ENCODE peak calls at places on chromosomes 12 and 14, in eight cellular contexts. V is tibial nerve, U is left lung, S is H9, I is cardiac muscle cell, O is left ventricle myocardium inferior, J is A549, Y is ascending aorta. E is an unnamed sample.

GRCh38 chr12:124727244-124727673 is 136.4 kb downstream of the SCARB1 start:
- DNase-seq in V (peak; percentile 61), U (peak; percentile 93), S (no peak), I (no peak), O (peak; percentile 72), J (no peak), Y (peak; percentile 66), E (no peak)

GRCh38 chr14:79596531-79596930 is 614.8 kb downstream of the DIO2 start:
- DNase-seq in V (no peak), U (no peak), S (no peak), I (no peak), O (no peak), J (peak; percentile 47), Y (no peak), E (no peak)

GRCh38 chr12:106135781-106136180 is 3.0 kb downstream of the NUAK1 start:
- DNase-seq in V (no peak), U (no peak), S (no peak), I (no peak), O (no peak), J (peak; percentile 43), Y (no peak), E (no peak)

GRCh38 chr14:64510825-64511679 is 6.5 kb downstream of the ZBTB1 start:
- DNase-seq in V (peak; percentile 93), U (no peak), S (peak; percentile 39), I (peak; percentile 81), O (no peak), J (peak; percentile 76), Y (no peak), E (peak; percentile 57)

GRCh38 chr12:117279606-117280005 is 81.8 kb downstream of the NOS1 start:
- DNase-seq in V (no peak), U (no peak), S (peak; percentile 93), I (no peak), O (no peak), J (no peak), Y (no peak), E (peak; percentile 68)

GRCh38 chr14:71248204-71248603 is 340.9 kb downstream of the PCNX1 start:
- DNase-seq in V (no peak), U (no peak), S (no peak), I (no peak), O (no peak), J (no peak), Y (no peak), E (no peak)

GRCh38 chr12:131093971-131094830 is 140.5 kb downstream of the ADGRD1 start:
- DNase-seq in V (no peak), U (peak; percentile 31), S (peak; percentile 24), I (no peak), O (no peak), J (no peak), Y (no peak), E (no peak)

GRCh38 chr12:105214670-105215375 is 21.2 kb downstream of the APPL2 start:
- DNase-seq in V (no peak), U (no peak), S (no peak), I (no peak), O (no peak), J (peak; percentile 33), Y (no peak), E (no peak)

GRCh38 chr12:95607642-95608041 is 56.4 kb upstream of the USP44 start:
- DNase-seq in V (no peak), U (no peak), S (no peak), I (no peak), O (no peak), J (no peak), Y (no peak), E (no peak)

GRCh38 chr14:79265366-79265765 is 945.9 kb downstream of the DIO2 start:
- DNase-seq in V (no peak), U (no peak), S (no peak), I (no peak), O (no peak), J (no peak), Y (no peak), E (no peak)

GRCh38 chr12:56993346-56993745 is 13.0 kb downstream of the ZBTB39 start:
- DNase-seq in V (no peak), U (no peak), S (peak; percentile 26), I (no peak), O (no peak), J (no peak), Y (no peak), E (no peak)

GRCh38 chr12:15276088-15276698 is 46.1 kb upstream of the PTPRO start:
- DNase-seq in V (peak; percentile 69), U (no peak), S (no peak), I (peak; percentile 52), O (no peak), J (peak; percentile 48), Y (no peak), E (peak; percentile 33)

GRCh38 chr14:68619805-68620574 is 172.9 kb downstream of the ZFP36L1 start:
- DNase-seq in V (peak; percentile 3), U (no peak), S (no peak), I (peak; percentile 83), O (peak; percentile 50), J (peak; percentile 42), Y (no peak), E (no peak)

DNA sequence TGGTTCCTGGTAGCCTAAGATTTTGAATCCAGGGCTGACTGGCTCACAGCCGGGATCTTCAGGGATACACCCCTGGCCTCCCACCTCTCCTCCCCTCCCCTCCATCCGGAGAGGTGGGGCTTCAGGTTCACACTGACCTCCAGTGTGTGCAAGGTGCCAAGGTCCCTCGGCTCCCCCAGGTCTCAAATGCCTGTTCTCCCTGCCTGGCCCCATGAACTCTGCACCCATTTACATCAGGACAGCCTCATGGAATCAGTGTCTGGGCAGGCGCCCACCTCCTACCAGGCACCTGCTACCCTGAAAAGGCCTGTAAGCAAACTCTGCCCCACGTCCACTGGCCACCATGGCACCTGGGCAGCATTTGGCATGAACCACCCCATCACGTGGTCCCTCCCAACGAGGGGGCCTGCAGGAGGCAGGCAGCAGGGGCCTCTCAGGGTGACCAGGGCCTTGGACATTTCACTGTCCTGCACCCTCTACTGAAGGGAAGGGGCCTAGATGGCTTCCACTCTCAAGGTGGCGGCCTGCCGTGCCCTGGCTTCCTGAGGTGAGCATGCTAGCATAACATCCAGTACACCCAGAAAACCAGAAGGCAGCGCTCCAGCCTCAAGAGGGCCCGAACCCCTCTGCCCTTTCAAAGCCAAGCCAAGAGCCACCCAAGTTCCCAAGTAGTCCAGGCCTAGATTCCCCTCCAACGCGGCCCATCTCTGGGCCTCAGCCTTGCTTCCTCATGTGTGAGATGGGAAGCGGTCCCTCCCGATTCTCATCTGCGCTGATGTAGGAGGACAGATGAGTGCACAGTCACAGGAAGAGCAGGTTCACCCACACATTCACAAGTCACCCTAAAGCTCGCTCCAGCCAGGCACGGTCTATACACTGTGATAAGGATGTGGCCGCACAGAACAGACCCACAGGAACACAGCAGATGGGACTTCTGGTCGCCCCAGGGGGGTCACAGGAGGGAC is 37.3 kb downstream of the CCDC85C start:
- DNase-seq in V (no peak), U (no peak), S (no peak), I (no peak), O (no peak), J (no peak), Y (no peak), E (no peak)
- H3K27ac ChIP-seq in V (no peak overlapping the region), U (no peak overlapping the region), S (no peak overlapping the region), I (no peak overlapping the region), O (peak overlapping the region; percentile 86), J (peak overlapping the region; percentile 92), Y (no peak overlapping the region), E (no peak overlapping the region)

GRCh38 chr14:76936483-76936882 is 92.0 kb downstream of the IRF2BPL start:
- DNase-seq in V (no peak), U (no peak), S (no peak), I (no peak), O (no peak), J (no peak), Y (no peak), E (no peak)
- H3K27ac ChIP-seq in V (no peak overlapping the region), U (no peak overlapping the region), S (no peak overlapping the region), I (no peak overlapping the region), O (peak overlapping the region; percentile 62), J (peak overlapping the region; percentile 65), Y (no peak overlapping the region), E (no peak overlapping the region)

GRCh38 chr12:111457577-111457976 is 51.9 kb downstream of the SH2B3 start:
- DNase-seq in V (no peak), U (no peak), S (no peak), I (no peak), O (no peak), J (no peak), Y (no peak), E (no peak)

GRCh38 chr12:111454716-111455447 is 49.2 kb downstream of the SH2B3 start:
- DNase-seq in V (no peak), U (no peak), S (no peak), I (no peak), O (no peak), J (no peak), Y (no peak), E (no peak)

GRCh38 chr12:111457071-111457470 is 51.3 kb downstream of the SH2B3 start:
- DNase-seq in V (no peak), U (no peak), S (no peak), I (no peak), O (no peak), J (no peak), Y (no peak), E (no peak)

GRCh38 chr12:111454311-111454710 is 48.6 kb downstream of the SH2B3 start:
- DNase-seq in V (no peak), U (no peak), S (no peak), I (no peak), O (no peak), J (no peak), Y (no peak), E (no peak)

DNA sequence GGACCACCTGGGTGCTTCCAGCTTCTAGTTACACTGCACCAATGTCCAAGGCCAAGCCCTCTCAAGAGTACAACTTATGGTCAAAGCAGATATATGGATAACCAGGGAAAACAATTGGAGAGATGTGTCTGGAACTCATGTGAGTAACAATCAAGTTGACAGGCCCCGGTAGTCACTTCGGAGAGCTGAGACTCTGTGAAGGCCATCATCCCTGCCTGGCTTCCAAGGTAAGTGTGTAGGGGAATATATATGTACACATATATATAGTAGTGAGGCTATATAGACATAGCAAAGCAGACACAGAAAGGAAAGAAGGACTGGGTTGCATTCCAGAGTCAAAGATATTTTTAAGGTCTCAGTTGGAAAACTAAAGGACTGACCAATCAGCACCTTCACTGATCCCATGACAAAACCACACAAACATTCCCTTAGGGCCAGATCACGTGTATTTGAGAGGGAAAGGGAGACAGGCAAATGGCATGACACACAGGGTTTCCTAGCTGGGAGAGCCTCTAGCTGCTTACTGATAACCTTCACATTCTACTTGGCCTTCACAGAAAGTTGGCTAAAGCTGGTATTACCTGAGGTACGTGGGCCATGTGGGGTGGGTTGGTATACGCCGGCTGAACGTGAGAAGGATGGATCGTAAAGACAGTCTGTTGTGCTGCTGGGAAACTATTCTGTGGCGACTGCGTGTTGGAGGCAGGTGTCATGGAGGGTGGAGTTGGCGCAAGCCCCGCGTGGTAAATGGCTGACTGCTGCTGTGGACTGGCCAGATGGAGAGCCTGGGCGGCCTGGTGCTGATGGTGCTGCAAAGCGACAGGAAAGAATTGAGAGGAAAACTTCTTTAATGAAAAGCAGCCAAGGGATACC is 50.0 kb downstream of the SH2B3 start:
- DNase-seq in V (no peak), U (no peak), S (no peak), I (no peak), O (no peak), J (no peak), Y (no peak), E (no peak)
- H3K27ac ChIP-seq in V (no peak overlapping the region), U (no peak overlapping the region), S (no peak overlapping the region), I (no peak overlapping the region), O (peak overlapping the region; percentile 47), J (no peak overlapping the region), Y (peak overlapping the region; percentile 22), E (no peak overlapping the region)

DNA sequence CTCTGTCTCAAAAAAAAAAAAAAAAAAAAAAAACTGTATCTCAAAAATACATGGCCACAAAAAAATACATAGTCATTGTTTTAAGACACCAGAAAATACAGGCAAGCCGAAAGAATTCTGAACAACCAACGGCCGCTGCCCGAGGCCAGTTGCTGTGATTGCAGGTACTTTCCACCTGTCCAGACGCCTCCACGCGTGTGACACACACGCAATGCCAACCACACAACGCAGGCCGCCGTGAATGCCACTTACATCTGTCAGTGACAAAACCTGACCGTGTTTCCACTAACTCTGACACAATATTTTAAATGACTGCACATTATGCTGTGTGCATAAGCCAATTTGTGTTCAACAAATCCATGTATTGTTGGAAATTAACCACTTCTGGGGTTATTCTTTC is 22.4 kb upstream of the INF2 start:
- DNase-seq in V (no peak), U (peak; percentile 73), S (no peak), I (no peak), O (no peak), J (no peak), Y (no peak), E (no peak)
- H3K27ac ChIP-seq in V (peak overlapping the region; percentile 42), U (no peak overlapping the region), S (no peak overlapping the region), I (no peak overlapping the region), O (no peak overlapping the region), J (peak overlapping the region; percentile 59), Y (no peak overlapping the region), E (no peak overlapping the region)

E was measured in iPS DF 6.9.